ENCODE peak calls at places on chromosomes 12 and 14, in nine cellular contexts. G, Z, L, D, O, J, U, Q and W are unnamed samples.

GRCh38 chr14:68523994-68524725 is 268.7 kb downstream of the ZFP36L1 start:
- DNase-seq in U (no peak), Z (no peak), J (no peak), Q (no peak), G (no peak), O (peak), D (no peak), L (no peak), W (peak)

GRCh38 chr12:115871714-115872113 is 405.8 kb downstream of the MED13L start:
- DNase-seq in G (no peak), Z (no peak), L (peak), U (peak), Q (peak), J (peak), O (no peak), D (peak), W (no peak)

GRCh38 chr14:89214221-89214965 is 202.6 kb downstream of the FOXN3 start:
- DNase-seq in Q (no peak), D (peak), Z (peak), J (peak), L (no peak), O (peak), G (no peak), U (no peak), W (no peak)

GRCh38 chr12:100238801-100239200 is 28.1 kb downstream of the DEPDC4 start:
- DNase-seq in Z (no peak), L (no peak), D (no peak), O (no peak), G (no peak), J (no peak), U (no peak), Q (no peak), W (no peak)

GRCh38 chr14:88834883-88835431 is 10.5 kb downstream of the TTC8 start:
- DNase-seq in D (no peak), Z (no peak), L (no peak), Q (no peak), J (peak), O (no peak), U (no peak), G (no peak), W (no peak)

GRCh38 chr12:107415066-107415465 is 270.5 kb upstream of the PWP1 start:
- DNase-seq in J (no peak), Q (no peak), G (no peak), U (peak), L (no peak), D (peak), Z (no peak), O (no peak), W (no peak)

GRCh38 chr14:68593806-68594536 is 198.9 kb downstream of the ZFP36L1 start:
- DNase-seq in L (peak), U (no peak), J (no peak), Z (no peak), O (peak), D (no peak), Q (peak), G (no peak), W (no peak)

GRCh38 chr12:109482894-109483293 is 5.5 kb downstream of the UBE3B start:
- DNase-seq in L (no peak), Q (no peak), G (no peak), Z (no peak), D (no peak), U (no peak), J (no peak), O (no peak), W (no peak)

GRCh38 chr12:110262442-110263388 is 18.3 kb upstream of the ATP2A2 start:
- DNase-seq in J (no peak), O (peak), L (no peak), U (no peak), D (no peak), Q (peak), Z (no peak), G (no peak), W (peak)

GRCh38 chr12:118189761-118190181 is 53.8 kb downstream of the PEBP1 start:
- DNase-seq in J (peak), O (no peak), G (no peak), Q (no peak), D (no peak), L (peak), Z (peak), U (no peak), W (no peak)

GRCh38 chr14:51597511-51597920 is 54.2 kb upstream of the FRMD6 start:
- DNase-seq in G (no peak), L (no peak), Z (no peak), J (no peak), Q (no peak), O (no peak), U (no peak), D (no peak), W (no peak)

GRCh38 chr14:93936245-93936644 is 9.1 kb downstream of the FAM181A start:
- DNase-seq in O (no peak), Q (peak), Z (no peak), U (no peak), J (peak), D (peak), L (no peak), G (no peak), W (no peak)

GRCh38 chr12:79021021-79021420 is 156.4 kb downstream of the SYT1 start:
- DNase-seq in O (no peak), Q (no peak), J (peak), G (no peak), D (no peak), U (no peak), L (no peak), Z (no peak), W (no peak)

GRCh38 chr12:122079532-122080081 is 1.1 kb downstream of the MLXIP start:
- DNase-seq in J (no peak), Q (peak), Z (no peak), L (no peak), G (no peak), O (no peak), U (no peak), D (no peak), W (no peak)

GRCh38 chr12:48349471-48349870 is 1.2 kb downstream of the ZNF641 start:
- DNase-seq in O (no peak), D (no peak), Q (no peak), L (no peak), U (no peak), G (no peak), Z (peak), J (peak), W (no peak)

GRCh38 chr12:77685906-77686305 is 144.8 kb upstream of the NAV3 start:
- DNase-seq in U (no peak), Q (no peak), G (no peak), L (no peak), Z (no peak), D (no peak), J (no peak), O (no peak), W (no peak)

GRCh38 chr12:26369588-26369987 is 174.2 kb downstream of the SSPN start:
- DNase-seq in G (no peak), Z (no peak), D (peak), L (no peak), Q (no peak), O (no peak), J (no peak), U (peak), W (no peak)

GRCh38 chr14:88804035-88804434 is 11.3 kb upstream of the EML5 start:
- DNase-seq in U (no peak), J (no peak), Q (no peak), Z (no peak), L (no peak), O (no peak), D (no peak), G (no peak), W (no peak)

GRCh38 chr14:104440297-104440956 is 139.1 kb upstream of the C14orf180 start:
- DNase-seq in L (no peak), G (no peak), O (no peak), J (no peak), Z (no peak), U (no peak), D (no peak), Q (no peak), W (no peak)

GRCh38 chr12:12534975-12535374 is 27.7 kb downstream of the DUSP16 start:
- DNase-seq in U (no peak), Z (no peak), G (no peak), L (no peak), O (no peak), Q (no peak), J (peak), D (no peak), W (no peak)

GRCh38 chr12:1213205-1213604 is 222.2 kb downstream of the ERC1 start:
- DNase-seq in Z (no peak), L (no peak), U (no peak), J (no peak), Q (no peak), D (no peak), G (no peak), O (no peak), W (no peak)

GRCh38 chr14:24103451-24103850 is 9.3 kb downstream of the PCK2 start:
- DNase-seq in Q (no peak), U (no peak), O (no peak), G (no peak), J (no peak), Z (no peak), L (no peak), D (no peak), W (no peak)

GRCh38 chr12:54786081-54786480 is 68.2 kb upstream of the MUCL1 start:
- DNase-seq in Z (no peak), L (no peak), D (no peak), U (no peak), O (no peak), J (no peak), G (no peak), Q (no peak), W (no peak)

GRCh38 chr14:103894723-103895059 is 33.6 kb upstream of the TDRD9 start:
- DNase-seq in G (no peak), J (no peak), O (no peak), U (no peak), D (no peak), Z (no peak), L (no peak), Q (no peak), W (peak)

GRCh38 chr12:16939871-16940306 is 333.9 kb upstream of the LMO3 start:
- DNase-seq in Q (peak), D (peak), G (no peak), U (peak), L (peak), O (no peak), Z (no peak), J (peak), W (peak)

GRCh38 chr14:93014038-93015023 is 91.4 kb downstream of the CHGA start:
- DNase-seq in Q (no peak), U (no peak), D (no peak), L (no peak), J (no peak), O (no peak), G (no peak), Z (no peak), W (no peak)

GRCh38 chr12:51848843-51849735 is 571 bp upstream of the FIGNL2 start:
- DNase-seq in L (peak), Q (no peak), Z (no peak), O (no peak), J (no peak), D (no peak), U (no peak), G (no peak), W (peak)

GRCh38 chr14:80428171-80428570 is 216.9 kb upstream of the DIO2 start:
- DNase-seq in Q (no peak), U (no peak), Z (no peak), O (no peak), D (no peak), G (no peak), L (no peak), J (no peak), W (no peak)

GRCh38 chr12:113860950-113861349 is 105.2 kb downstream of the RBM19 start:
- DNase-seq in G (no peak), D (peak), U (peak), J (no peak), Q (no peak), L (no peak), O (no peak), Z (no peak), W (no peak)

GRCh38 chr14:55000381-55000780 is 26.5 kb downstream of the WDHD1 start:
- DNase-seq in Q (peak), G (no peak), O (no peak), U (no peak), D (no peak), J (no peak), L (no peak), Z (no peak), W (no peak)

GRCh38 chr12:53066594-53066978 is 12.6 kb downstream of the SPRYD3 start:
- DNase-seq in G (no peak), L (no peak), Q (no peak), D (no peak), J (no peak), U (no peak), Z (no peak), O (no peak), W (peak)

GRCh38 chr12:5806376-5807089 is 138.5 kb downstream of the ANO2 start:
- DNase-seq in J (no peak), D (no peak), O (no peak), G (no peak), Z (no peak), U (peak), Q (no peak), L (no peak), W (no peak)

GRCh38 chr14:65906948-65907347 is 494.4 kb downstream of the FUT8 start:
- DNase-seq in L (no peak), U (no peak), G (no peak), O (no peak), D (no peak), Z (no peak), J (no peak), Q (no peak), W (no peak)

GRCh38 chr14:23580948-23581281 is 2.3 kb upstream of the JPH4 start:
- DNase-seq in Z (no peak), U (no peak), L (no peak), Q (no peak), G (no peak), O (peak), D (no peak), J (no peak), W (no peak)

GRCh38 chr12:52307836-52308806 is 13.1 kb downstream of the KRT83 start:
- DNase-seq in Q (no peak), G (no peak), J (peak), D (peak), Z (peak), U (no peak), O (peak), L (peak), W (peak)

GRCh38 chr12:83016226-83016835 is 329.6 kb downstream of the TMTC2 start:
- DNase-seq in L (no peak), G (no peak), O (no peak), D (peak), J (peak), Z (peak), U (peak), Q (no peak), W (no peak)